ENCODE peak calls at places on chromosomes 2 and 18, in six cellular contexts. W is ovary, J is sigmoid colon, Q is IMR-90, K is H1, L is Caco-2. H is an unnamed sample. For H3K4me1, the result is how much of the 10 kb centered on the place peaks cover.

GRCh38 chr2:143878131-143878530 is 641.8 kb downstream of the ZEB2 start:
- DNase-seq in W (no peak), Q (no peak), L (no peak), J (no peak), K (no peak), H (no peak)

GRCh38 chr2:16425462-16426336 is 239.9 kb downstream of the CYRIA start:
- DNase-seq in W (no peak), K (no peak), L (peak), Q (no peak), J (no peak), H (peak)

GRCh38 chr2:174341301-174341994 is 6.7 kb downstream of the SP9 start:
- DNase-seq in W (peak), K (no peak), Q (peak), L (peak), J (peak), H (peak)

GRCh38 chr2:231050018-231050901 is 6.4 kb upstream of the PSMD1 start:
- DNase-seq in W (no peak), L (peak), J (no peak), Q (no peak), K (no peak), H (peak)

GRCh38 chr2:239164281-239164871 is 236.4 kb downstream of the HDAC4 start:
- DNase-seq in L (peak), W (no peak), K (no peak), Q (no peak), J (peak), H (no peak)

GRCh38 chr2:393711-394696 is 106.1 kb upstream of the ALKAL2 start:
- DNase-seq in W (no peak), L (no peak), Q (no peak), K (peak), J (no peak), H (no peak)

GRCh38 chr2:231687133-231687852 is 21.0 kb upstream of the PTMA start:
- DNase-seq in K (peak), W (no peak), J (peak), Q (no peak), L (peak), H (peak)

GRCh38 chr18:56298935-56299334 is 339.5 kb downstream of the TXNL1 start:
- DNase-seq in K (no peak), J (no peak), L (no peak), Q (peak), W (no peak), H (no peak)

GRCh38 chr2:46615555-46616487 is 136.5 kb downstream of the TMEM247 start:
- DNase-seq in Q (peak), K (no peak), L (no peak), J (no peak), W (no peak), H (peak)

GRCh38 chr2:236855866-236856855 is 229.5 kb upstream of the COPS8 start:
- DNase-seq in W (no peak), L (peak), Q (no peak), K (no peak), J (peak), H (no peak)

GRCh38 chr2:113739849-113740248 is 16.6 kb downstream of the SLC35F5 start:
- DNase-seq in L (no peak), K (no peak), W (no peak), Q (no peak), J (no peak), H (no peak)

GRCh38 chr18:3175195-3175758 is 44.5 kb downstream of the MYOM1 start:
- DNase-seq in L (no peak), J (no peak), K (no peak), W (no peak), Q (peak), H (no peak)

GRCh38 chr2:74864728-74865722 is 31.1 kb downstream of the HK2 start:
- DNase-seq in J (no peak), W (no peak), K (no peak), Q (peak), L (no peak), H (peak)

GRCh38 chr2:67650292-67651133 is 253.4 kb downstream of the ETAA1 start:
- DNase-seq in W (peak), J (peak), K (peak), L (peak), Q (peak), H (peak)

GRCh38 chr2:86193901-86194567 is 1.2 kb downstream of the IMMT start:
- DNase-seq in L (no peak), Q (no peak), W (no peak), K (no peak), J (no peak), H (no peak)

GRCh38 chr2:10079931-10080535 is at the start of gene CYS1:
- DNase-seq in W (peak), K (no peak), L (no peak), Q (no peak), J (no peak), H (peak)
- TF ChIP-seq CTCF in W (peak), K (peak), L (peak), Q (peak), J (no peak), H (no peak)

GRCh38 chr2:117379928-117380327 is 434.6 kb upstream of the DDX18 start:
- DNase-seq in W (no peak), Q (no peak), K (no peak), L (no peak), J (no peak), H (no peak)
- H3K4me1 ChIP-seq in W (under half), Q (under half), K (under half), L (under half), J (under half), H (under half)

GRCh38 chr2:158756331-158756730 is 38.8 kb upstream of the DAPL1 start:
- DNase-seq in Q (peak), L (no peak), W (no peak), J (no peak), K (no peak), H (no peak)

GRCh38 chr2:158755310-158755709 is 39.8 kb upstream of the DAPL1 start:
- DNase-seq in Q (no peak), K (no peak), J (no peak), L (peak), W (no peak), H (no peak)

GRCh38 chr2:158756976-158757375 is 38.1 kb upstream of the DAPL1 start:
- DNase-seq in W (no peak), K (no peak), J (no peak), Q (peak), L (no peak), H (no peak)

GRCh38 chr2:158754303-158754611 is 40.9 kb upstream of the DAPL1 start:
- DNase-seq in Q (no peak), J (no peak), L (no peak), W (no peak), K (no peak), H (no peak)

DNA sequence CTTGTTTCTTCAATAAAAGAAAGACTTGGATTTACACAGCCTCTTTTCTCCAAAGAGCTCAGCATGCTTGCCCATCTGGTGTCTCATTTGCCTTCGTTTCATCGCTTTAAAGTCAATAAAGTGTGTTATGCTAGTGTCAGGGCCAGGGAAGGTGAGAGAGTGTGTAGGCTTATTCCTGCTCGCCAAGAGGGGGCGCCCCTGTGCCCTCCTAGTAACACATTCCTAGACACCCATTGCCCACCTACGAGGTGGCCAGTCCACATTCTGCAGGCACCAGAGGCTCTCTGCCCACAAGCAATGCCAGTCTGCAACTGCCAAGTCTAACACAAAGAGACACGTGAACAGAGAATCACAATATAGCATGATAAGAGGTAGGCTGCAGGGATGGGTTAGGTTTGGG is 39.4 kb upstream of the DAPL1 start:
- DNase-seq in W (no peak), L (no peak), K (peak), J (no peak), Q (no peak), H (no peak)
- TF ChIP-seq CTCF in W (no peak), L (peak), K (peak), J (no peak), Q (no peak), H (peak)

GRCh38 chr2:216316743-216317142 is 55.5 kb downstream of the MARCHF4 start:
- DNase-seq in W (no peak), J (no peak), Q (peak), K (no peak), L (no peak), H (no peak)
- H3K4me1 ChIP-seq in W (under half), J (under half), Q (under half), K (under half), L (under half), H (under half)

DNA sequence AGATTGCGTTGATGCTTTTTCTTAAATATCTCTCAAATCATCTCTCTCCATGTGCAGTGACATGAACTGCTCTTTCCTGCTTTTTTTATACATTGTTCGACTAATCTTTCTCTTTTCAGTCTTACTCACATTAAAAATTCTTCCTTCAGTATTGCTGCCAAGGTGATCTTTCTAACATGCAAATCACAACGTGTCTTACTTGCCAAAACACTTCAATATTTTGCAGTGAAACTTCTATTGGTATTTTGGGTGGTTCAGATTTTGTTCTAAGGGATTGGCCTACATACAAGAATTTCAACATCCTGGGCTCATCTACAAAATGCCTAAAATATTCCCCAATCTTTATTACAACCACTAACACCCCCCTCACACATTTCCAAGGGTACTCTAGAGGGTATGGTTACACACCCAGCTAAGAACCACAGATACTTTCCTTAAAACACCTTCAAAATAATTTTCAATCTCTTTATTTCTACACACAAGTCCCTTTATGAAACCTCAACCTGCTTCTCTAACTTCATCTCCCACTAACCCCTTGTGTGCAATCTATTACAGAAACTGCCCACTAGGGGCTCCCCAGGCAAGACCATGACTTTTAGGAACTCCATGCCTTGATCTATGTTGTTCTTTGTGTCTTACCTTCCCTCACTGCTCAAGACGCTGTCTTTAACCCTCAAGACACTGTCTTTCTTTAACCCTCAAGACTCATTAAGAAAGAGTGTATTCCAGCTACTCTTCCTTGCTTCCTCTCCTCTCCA is 50.9 kb downstream of the COL3A1 start:
- DNase-seq in W (no peak), Q (no peak), K (peak), L (no peak), J (no peak), H (no peak)
- TF ChIP-seq CTCF in W (no peak), Q (peak), K (peak), L (peak), J (no peak), H (peak)

GRCh38 chr2:241314181-241314932 is 1.1 kb downstream of the HDLBP start:
- DNase-seq in J (no peak), L (no peak), K (no peak), Q (peak), W (no peak), H (peak)

GRCh38 chr2:241315183-241315878 is at the start of gene HDLBP:
- DNase-seq in J (peak), W (peak), K (peak), L (peak), Q (peak), H (peak)

GRCh38 chr2:241316825-241317224 is 1.1 kb downstream of the SEPTIN2 start:
- DNase-seq in L (no peak), J (no peak), Q (no peak), K (no peak), W (no peak), H (no peak)

GRCh38 chr2:241315879-241316700 is at the start of gene SEPTIN2:
- DNase-seq in Q (peak), J (peak), W (no peak), L (peak), K (no peak), H (no peak)

DNA sequence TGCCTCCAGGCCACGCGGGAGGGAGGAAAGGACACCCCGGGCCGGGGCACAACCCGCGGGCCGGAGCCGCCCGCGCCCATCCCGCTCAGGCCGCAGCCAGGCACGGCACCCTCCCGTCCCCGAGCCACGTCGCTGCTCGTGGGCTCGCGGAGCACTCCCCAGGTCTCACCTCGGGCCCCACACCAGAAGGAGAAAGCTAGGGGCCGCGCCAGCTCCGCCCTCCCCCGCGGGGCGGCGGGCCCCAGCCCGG is 614 bp downstream of the HDLBP start:
- DNase-seq in W (no peak), J (no peak), Q (no peak), L (no peak), K (no peak), H (no peak)
- H3K4me1 ChIP-seq in W (under half), J (half or more), Q (under half), L (under half), K (under half), H (under half)

H was measured in cardiac muscle cell.